ENCODE peak calls at places on chromosomes 4 and X, in ten cellular contexts. R is activated CD8-positive, alpha-beta T cell treated with anti-CD3 and anti-CD28 coated beads, Interleukin-2, amount 10 ng/mL, durations not matched to agents 7 days and 5 days; Z is activated T-cell treated with anti-CD3 and anti-CD28 coated beads, Interleukin-2, amount 50 U/mL, for 1 hour; E is Right ventricle myocardium superior; Y is renal cortical epithelial cell; X is stimulated activated CD8-positive, alpha-beta memory T cell treated with anti-CD3 and anti-CD28 coated beads, Interleukin-2, amount 100 ng/mL, for 48 hours; B is activated T-helper 1 cell treated with anti-CD3 and anti-CD28 coated beads, Interleukin-12 subunit alpha, Interleukin-12 subunit beta, Interleukin-2, Interleukin-4 antibody, amounts not matched to agents 30 ng/mL and 10 ng/mL and 1 ng/mL, durations not matched to agents 14 hours and 24 hours and 36 hours; O is occipital lobe; W is activated naive CD4-positive, alpha-beta T cell treated with anti-CD3 and anti-CD28 coated beads, Interleukin-2, amount 10 ng/mL, durations not matched to agents 7 days and 5 days; N is bronchial epithelial cell. I is an unnamed sample.

GRCh38 chr4:55398966-55399365 is 3.2 kb downstream of the TMEM165 start:
- DNase-seq in R (no peak), Z (no peak), E (no peak), Y (peak; percentile 22), X (no peak), B (no peak), O (no peak), W (no peak), N (no peak), I (no peak)

GRCh38 chrX:1416327-1416784 is 24.4 kb upstream of the SLC25A6 start:
- DNase-seq in R (no peak), Z (no peak), E (no peak), Y (no peak), X (no peak), B (no peak), O (no peak), W (no peak), N (no peak), I (no peak)

GRCh38 chr4:18398661-18399060 is 377.1 kb upstream of the LCORL start:
- DNase-seq in R (no peak), Z (no peak), E (no peak), Y (peak; percentile 33), X (no peak), B (no peak), O (no peak), W (no peak), N (no peak), I (no peak)

GRCh38 chrX:84469226-84469625 is 33.0 kb downstream of the HDX start:
- DNase-seq in R (no peak), Z (no peak), E (no peak), Y (peak; percentile 6), X (no peak), B (no peak), O (no peak), W (no peak), N (peak; percentile 35), I (no peak)

GRCh38 chr4:157838366-157838765 is 334.5 kb downstream of the GASK1B start:
- DNase-seq in R (no peak), Z (no peak), E (no peak), Y (peak; percentile 21), X (no peak), B (no peak), O (no peak), W (no peak), N (peak; percentile 14), I (no peak)

GRCh38 chr4:128286474-128287158 is 997 bp downstream of the PGRMC2 start:
- DNase-seq in R (peak; percentile 50), Z (no peak), E (no peak), Y (peak; percentile 65), X (no peak), B (peak; percentile 25), O (no peak), W (peak; percentile 52), N (peak; percentile 68), I (peak; percentile 32)

GRCh38 chrX:53483838-53484420 is 49.8 kb upstream of the HSD17B10 start:
- DNase-seq in R (no peak), Z (no peak), E (no peak), Y (no peak), X (no peak), B (no peak), O (no peak), W (no peak), N (peak; percentile 57), I (no peak)

GRCh38 chrX:55026143-55026542 is 4.6 kb downstream of the ALAS2 start:
- DNase-seq in R (no peak), Z (no peak), E (no peak), Y (peak; percentile 55), X (no peak), B (no peak), O (no peak), W (no peak), N (no peak), I (no peak)

GRCh38 chrX:41334866-41335589 is 1.1 kb downstream of the DDX3X start:
- DNase-seq in R (peak; percentile 70), Z (peak; percentile 75), E (peak; percentile 68), Y (no peak), X (peak; percentile 36), B (peak; percentile 48), O (peak; percentile 32), W (peak; percentile 70), N (no peak), I (peak; percentile 63)

GRCh38 chr4:143281507-143282169 is 55.0 kb upstream of the GAB1 start:
- DNase-seq in R (no peak), Z (no peak), E (no peak), Y (no peak), X (no peak), B (no peak), O (no peak), W (no peak), N (no peak), I (no peak)